ENCODE peak calls at places on chromosomes 13 and 19, in nine cellular contexts. L, T, U, J, F, G, H, N and S are unnamed samples. For H3K4me1, the result is how much of the 10 kb centered on the place peaks cover.

GRCh38 chr13:79709526-79709925 is 228.6 kb downstream of the NDFIP2 start:
- DNase-seq in L (no peak), T (no peak), U (no peak), J (no peak), F (no peak), G (no peak), H (no peak), N (no peak), S (no peak)

GRCh38 chr13:109682534-109683244 is 103.7 kb downstream of the IRS2 start:
- DNase-seq in L (no peak), T (no peak), U (no peak), J (no peak), F (no peak), G (no peak), H (no peak), N (no peak), S (no peak)

GRCh38 chr13:79384022-79384610 is 21.9 kb downstream of the RBM26 start:
- DNase-seq in L (no peak), T (no peak), U (no peak), J (peak), F (no peak), G (no peak), H (no peak), N (peak), S (no peak)

GRCh38 chr19:55283548-55284393 is at the start of gene BRSK1:
- DNase-seq in L (peak), T (peak), U (no peak), J (no peak), F (peak), G (no peak), H (no peak), N (peak), S (no peak)

GRCh38 chr13:24251525-24251924 is 57.9 kb upstream of the C1QTNF9 start:
- DNase-seq in L (no peak), T (no peak), U (no peak), J (no peak), F (no peak), G (no peak), H (no peak), N (peak), S (no peak)

GRCh38 chr19:35901055-35901644 is 810 bp upstream of the NFKBID start:
- DNase-seq in L (no peak), T (no peak), U (no peak), J (no peak), F (no peak), G (no peak), H (no peak), N (no peak), S (peak)

GRCh38 chr19:13840751-13841338 is 36.1 kb upstream of the NANOS3 start:
- DNase-seq in L (no peak), T (no peak), U (no peak), J (no peak), F (no peak), G (no peak), H (peak), N (no peak), S (no peak)

GRCh38 chr19:9128171-9128570 is 1.4 kb upstream of the OR7G3 start:
- DNase-seq in L (no peak), T (no peak), U (no peak), J (no peak), F (no peak), G (no peak), H (no peak), N (no peak), S (no peak)

GRCh38 chr13:90738881-90739280 is 608.6 kb upstream of the MIR17HG start:
- DNase-seq in L (no peak), T (no peak), U (no peak), J (no peak), F (no peak), G (no peak), H (no peak), N (no peak), S (no peak)

GRCh38 chr13:88377852-88378251 is 706.7 kb downstream of the SLITRK5 start:
- DNase-seq in L (no peak), T (no peak), U (no peak), J (no peak), F (no peak), G (no peak), H (no peak), N (no peak), S (no peak)

GRCh38 chr13:111029957-111030609 is 85.0 kb upstream of the ARHGEF7 start:
- DNase-seq in L (no peak), T (no peak), U (no peak), J (no peak), F (no peak), G (no peak), H (no peak), N (no peak), S (no peak)

GRCh38 chr19:50233308-50233910 is 30.0 kb downstream of the MYH14 start:
- DNase-seq in L (no peak), T (no peak), U (no peak), J (no peak), F (no peak), G (no peak), H (no peak), N (no peak), S (no peak)

GRCh38 chr19:29667390-29667783 is 2.1 kb downstream of the PLEKHF1 start:
- DNase-seq in L (no peak), T (no peak), U (no peak), J (no peak), F (no peak), G (no peak), H (no peak), N (no peak), S (no peak)

GRCh38 chr13:37074703-37075102 is 15.2 kb upstream of the SUPT20H start:
- DNase-seq in L (peak), T (no peak), U (no peak), J (no peak), F (no peak), G (no peak), H (no peak), N (no peak), S (no peak)

GRCh38 chr19:58037927-58038687 is 4.3 kb downstream of the ZSCAN1 start:
- DNase-seq in L (no peak), T (peak), U (no peak), J (no peak), F (peak), G (no peak), H (no peak), N (no peak), S (no peak)

GRCh38 chr13:41678320-41678719 is 221.0 kb downstream of the RGCC start:
- DNase-seq in L (peak), T (no peak), U (no peak), J (no peak), F (no peak), G (no peak), H (no peak), N (no peak), S (no peak)

GRCh38 chr13:85241045-85241444 is 558.2 kb downstream of the SLITRK6 start:
- DNase-seq in L (no peak), T (no peak), U (no peak), J (no peak), F (no peak), G (no peak), H (no peak), N (no peak), S (no peak)

GRCh38 chr13:23644527-23644926 is 74.3 kb downstream of the TNFRSF19 start:
- DNase-seq in L (no peak), T (no peak), U (no peak), J (no peak), F (no peak), G (no peak), H (no peak), N (no peak), S (no peak)

GRCh38 chr19:13579388-13580060 is 73.2 kb upstream of the CACNA1A start:
- DNase-seq in L (no peak), T (no peak), U (no peak), J (no peak), F (no peak), G (no peak), H (no peak), N (no peak), S (no peak)

GRCh38 chr19:15449620-15450527 is at the start of gene WIZ:
- DNase-seq in L (peak), T (peak), U (peak), J (peak), F (peak), G (peak), H (peak), N (peak), S (peak)

GRCh38 chr13:43058318-43058674 is 34.9 kb downstream of the DNAJC15 start:
- DNase-seq in L (no peak), T (no peak), U (no peak), J (peak), F (peak), G (no peak), H (no peak), N (peak), S (no peak)

GRCh38 chr19:49847731-49848696 is 2.9 kb upstream of the PTOV1 start:
- DNase-seq in L (no peak), T (no peak), U (no peak), J (no peak), F (no peak), G (no peak), H (no peak), N (no peak), S (no peak)

GRCh38 chr13:95714142-95714832 is 37.3 kb downstream of the DNAJC3 start:
- DNase-seq in L (no peak), T (no peak), U (no peak), J (no peak), F (no peak), G (no peak), H (no peak), N (no peak), S (no peak)

GRCh38 chr19:54154603-54155345 is 4.7 kb downstream of the LENG1 start:
- DNase-seq in L (no peak), T (no peak), U (no peak), J (no peak), F (no peak), G (no peak), H (no peak), N (no peak), S (no peak)

GRCh38 chr13:75326173-75327131 is 155.5 kb downstream of the TBC1D4 start:
- DNase-seq in L (no peak), T (no peak), U (no peak), J (no peak), F (no peak), G (no peak), H (no peak), N (no peak), S (no peak)

GRCh38 chr19:30293051-30293785 is 79.0 kb upstream of the ZNF536 start:
- DNase-seq in L (no peak), T (no peak), U (no peak), J (no peak), F (peak), G (no peak), H (no peak), N (no peak), S (no peak)

GRCh38 chr19:27746691-27747380 is 1466.1 kb downstream of the UQCRFS1 start:
- DNase-seq in L (peak), T (peak), U (peak), J (peak), F (peak), G (peak), H (peak), N (peak), S (no peak)

GRCh38 chr13:31195616-31196015 is 4.2 kb upstream of the B3GLCT start:
- DNase-seq in L (no peak), T (no peak), U (no peak), J (no peak), F (no peak), G (no peak), H (no peak), N (no peak), S (no peak)

GRCh38 chr13:95955255-95955654 is 97.9 kb downstream of the UGGT2 start:
- DNase-seq in L (no peak), T (no peak), U (no peak), J (no peak), F (no peak), G (no peak), H (no peak), N (no peak), S (no peak)

GRCh38 chr13:73465629-73465974 is 406.8 kb downstream of the KLF5 start:
- DNase-seq in L (no peak), T (no peak), U (no peak), J (peak), F (no peak), G (no peak), H (no peak), N (peak), S (no peak)

GRCh38 chr19:19105365-19106060 is 32.8 kb downstream of the TMEM161A start:
- DNase-seq in L (peak), T (peak), U (peak), J (peak), F (peak), G (peak), H (no peak), N (peak), S (no peak)

GRCh38 chr13:73059460-73060250 is 850 bp downstream of the KLF5 start:
- DNase-seq in L (peak), T (peak), U (no peak), J (peak), F (peak), G (peak), H (no peak), N (no peak), S (peak)

GRCh38 chr19:29696045-29696682 is 18.9 kb downstream of the C19orf12 start:
- DNase-seq in L (no peak), T (no peak), U (no peak), J (no peak), F (no peak), G (no peak), H (no peak), N (no peak), S (no peak)

GRCh38 chr19:38741670-38742069 is 2.6 kb downstream of the CAPN12 start:
- DNase-seq in L (no peak), T (no peak), U (no peak), J (no peak), F (no peak), G (no peak), H (no peak), N (no peak), S (no peak)

GRCh38 chr19:46984077-46985010 is 35.3 kb upstream of the NPAS1 start:
- DNase-seq in L (peak), T (peak), U (no peak), J (no peak), F (no peak), G (no peak), H (no peak), N (no peak), S (no peak)

GRCh38 chr19:34173145-34173956 is 1.0 kb downstream of the LSM14A start:
- DNase-seq in L (peak), T (no peak), U (no peak), J (peak), F (peak), G (peak), H (no peak), N (peak), S (peak)

GRCh38 chr13:102962430-102962829 is 103.8 kb downstream of the SLC10A2 start:
- DNase-seq in L (no peak), T (no peak), U (no peak), J (no peak), F (no peak), G (no peak), H (no peak), N (no peak), S (no peak)

GRCh38 chr19:4602915-4603314 is 36.4 kb upstream of the TNFAIP8L1 start:
- DNase-seq in L (no peak), T (no peak), U (no peak), J (no peak), F (no peak), G (no peak), H (no peak), N (no peak), S (no peak)

GRCh38 chr19:4606921-4607678 is 32.2 kb upstream of the TNFAIP8L1 start:
- DNase-seq in L (peak), T (peak), U (no peak), J (no peak), F (peak), G (no peak), H (no peak), N (no peak), S (no peak)

GRCh38 chr19:4609878-4610511 is 29.3 kb upstream of the TNFAIP8L1 start:
- DNase-seq in L (no peak), T (peak), U (no peak), J (no peak), F (peak), G (no peak), H (no peak), N (no peak), S (peak)

GRCh38 chr19:4604912-4605311 is 34.4 kb upstream of the TNFAIP8L1 start:
- DNase-seq in L (no peak), T (no peak), U (no peak), J (no peak), F (no peak), G (no peak), H (no peak), N (no peak), S (no peak)

GRCh38 chr19:4606181-4606580 is 33.1 kb upstream of the TNFAIP8L1 start:
- DNase-seq in L (no peak), T (no peak), U (no peak), J (no peak), F (no peak), G (no peak), H (no peak), N (no peak), S (no peak)
- TF ChIP-seq CTCF in L (no peak), T (no peak), U (no peak), J (no peak), F (no peak), G (no peak), H (no peak), N (no peak), S (no peak)

GRCh38 chr19:6588508-6589345 is 2.2 kb downstream of the CD70 start:
- DNase-seq in L (no peak), T (no peak), U (no peak), J (no peak), F (no peak), G (no peak), H (no peak), N (no peak), S (no peak)

GRCh38 chr19:6587093-6587820 is 3.7 kb downstream of the CD70 start:
- DNase-seq in L (no peak), T (no peak), U (no peak), J (no peak), F (peak), G (no peak), H (no peak), N (no peak), S (no peak)

GRCh38 chr19:6586056-6586455 is 4.9 kb downstream of the CD70 start:
- DNase-seq in L (no peak), T (no peak), U (no peak), J (no peak), F (no peak), G (no peak), H (no peak), N (no peak), S (no peak)

GRCh38 chr19:6587998-6588507 is 2.9 kb downstream of the CD70 start:
- DNase-seq in L (no peak), T (no peak), U (no peak), J (no peak), F (no peak), G (no peak), H (no peak), N (no peak), S (no peak)

DNA sequence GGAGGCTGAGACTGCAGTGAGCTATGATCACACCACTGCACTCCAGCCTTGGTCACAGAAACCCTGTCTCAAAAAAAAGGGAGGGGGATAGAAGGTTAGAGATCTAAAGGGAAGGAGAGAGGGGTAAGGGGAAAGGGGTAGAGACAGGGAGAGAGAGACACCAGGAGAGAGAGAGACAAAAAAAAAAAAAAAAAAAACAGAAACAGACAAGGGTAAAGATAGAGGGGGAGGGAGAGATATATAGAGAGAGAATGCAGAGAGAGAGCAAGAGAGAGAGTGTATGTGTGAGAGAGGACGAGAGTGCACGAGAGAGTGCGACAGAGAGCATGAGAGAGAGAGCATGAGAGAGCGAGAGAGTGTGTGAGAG is 4.2 kb downstream of the CD70 start:
- DNase-seq in L (no peak), T (no peak), U (no peak), J (no peak), F (no peak), G (no peak), H (no peak), N (no peak), S (no peak)
- H3K4me1 ChIP-seq in L (under half), T (under half), U (under half), J (under half), F (under half), G (under half), H (under half), N (under half), S (under half)

GRCh38 chr13:51645154-51645650 is 60.9 kb downstream of the WDFY2 start:
- DNase-seq in L (no peak), T (no peak), U (no peak), J (no peak), F (no peak), G (no peak), H (no peak), N (no peak), S (no peak)

GRCh38 chr13:51643882-51644281 is 59.6 kb downstream of the WDFY2 start:
- DNase-seq in L (no peak), T (no peak), U (no peak), J (no peak), F (no peak), G (no peak), H (no peak), N (no peak), S (no peak)

GRCh38 chr13:51643114-51643881 is 59.0 kb downstream of the WDFY2 start:
- DNase-seq in L (no peak), T (no peak), U (no peak), J (no peak), F (no peak), G (no peak), H (no peak), N (no peak), S (no peak)

GRCh38 chr13:51646041-51646670 is 61.9 kb downstream of the WDFY2 start:
- DNase-seq in L (no peak), T (no peak), U (no peak), J (no peak), F (peak), G (no peak), H (no peak), N (no peak), S (no peak)

DNA sequence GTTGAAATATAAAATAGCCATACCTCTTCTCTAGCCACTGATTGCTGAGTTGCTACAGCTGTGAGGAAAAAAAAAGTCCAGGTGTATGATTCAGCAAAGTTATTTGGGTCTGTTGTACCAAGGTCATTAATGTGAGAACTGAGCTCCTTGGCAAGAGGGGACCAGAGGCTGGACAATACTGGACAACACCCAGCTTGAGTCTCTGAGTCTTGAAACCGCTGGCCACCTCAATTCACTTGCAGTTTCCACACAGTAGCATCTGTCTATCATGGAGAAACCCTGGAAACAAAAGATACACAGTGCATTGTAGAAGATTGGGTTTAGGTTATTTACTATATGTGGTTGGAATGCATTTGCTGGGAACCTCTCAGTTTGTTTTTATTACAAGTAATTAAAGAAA is 60.4 kb downstream of the WDFY2 start:
- DNase-seq in L (no peak), T (no peak), U (no peak), J (no peak), F (no peak), G (no peak), H (no peak), N (no peak), S (no peak)
- H3K27ac ChIP-seq in L (no peak), T (no peak), U (no peak), J (no peak), F (peak), G (no peak), H (peak), N (no peak), S (peak)

GRCh38 chr19:45682117-45682516 is 9.6 kb downstream of the SNRPD2 start:
- DNase-seq in L (no peak), T (no peak), U (no peak), J (no peak), F (no peak), G (no peak), H (no peak), N (no peak), S (no peak)

GRCh38 chr19:45676851-45677263 is 8.8 kb downstream of the GIPR start:
- DNase-seq in L (no peak), T (no peak), U (no peak), J (peak), F (no peak), G (peak), H (no peak), N (peak), S (peak)

GRCh38 chr19:45682908-45683307 is 8.8 kb downstream of the SNRPD2 start:
- DNase-seq in L (no peak), T (no peak), U (no peak), J (no peak), F (no peak), G (no peak), H (no peak), N (no peak), S (no peak)

GRCh38 chr19:45681391-45682015 is 10.2 kb downstream of the SNRPD2 start:
- DNase-seq in L (peak), T (peak), U (peak), J (peak), F (peak), G (peak), H (peak), N (peak), S (peak)

GRCh38 chr19:45677351-45678230 is 9.6 kb downstream of the GIPR start:
- DNase-seq in L (peak), T (peak), U (peak), J (peak), F (peak), G (peak), H (peak), N (peak), S (peak)
- TF ChIP-seq CTCF in L (peak), T (no peak), U (no peak), J (no peak), F (no peak), G (no peak), H (no peak), N (peak), S (no peak)

GRCh38 chr19:10872551-10873107 is 1.3 kb downstream of the CARM1 start:
- DNase-seq in L (no peak), T (no peak), U (no peak), J (no peak), F (no peak), G (no peak), H (no peak), N (no peak), S (no peak)
- H3K4me1 ChIP-seq in L (under half), T (under half), U (under half), J (under half), F (under half), G (under half), H (under half), N (under half), S (half or more)